ENCODE peak calls at places on chromosomes 12 and 14, in nine cellular contexts. S is NCI-H2081, P is GF-D8, L is iris pigment epithelial cell, F is ELR, K is NCI-H1092 treated with DMSO at 0.1 percent for 48 hours, O is H7, B is lower lobe of right lung, Z is dermis blood vessel endothelial cell. R is an unnamed sample.
A peak's percentile ranks its signal among the peaks of the same experiment; 100 is the strongest.

GRCh38 chr12:47988073-47989022 is 15.9 kb downstream of the COL2A1 start:
- DNase-seq in S (no peak), P (no peak), L (no peak), F (peak; percentile 25), K (peak; percentile 55), O (peak; percentile 84), B (no peak), Z (peak; percentile 6), R (no peak)

GRCh38 chr14:69266572-69267345 is 6.8 kb downstream of the GALNT16 start:
- DNase-seq in S (no peak), P (no peak), L (no peak), F (no peak), K (no peak), O (no peak), B (no peak), Z (no peak), R (no peak)

GRCh38 chr14:72677664-72678063 is 216.2 kb downstream of the DPF3 start:
- DNase-seq in S (no peak), P (no peak), L (no peak), F (peak; percentile 24), K (no peak), O (no peak), B (no peak), Z (peak; percentile 54), R (no peak)

GRCh38 chr12:101813117-101813516 is 17.6 kb downstream of the GNPTAB start:
- DNase-seq in S (no peak), P (no peak), L (no peak), F (no peak), K (no peak), O (no peak), B (no peak), Z (no peak), R (no peak)

GRCh38 chr12:39145175-39145999 is 240.0 kb upstream of the CPNE8 start:
- DNase-seq in S (no peak), P (no peak), L (peak; percentile 28), F (no peak), K (no peak), O (peak; percentile 87), B (peak; percentile 61), Z (no peak), R (no peak)

GRCh38 chr12:109539508-109539907 is 33.8 kb downstream of the MMAB start:
- DNase-seq in S (no peak), P (no peak), L (peak; percentile 11), F (peak; percentile 89), K (no peak), O (no peak), B (no peak), Z (peak; percentile 45), R (no peak)

GRCh38 chr12:103801709-103802585 is 39.1 kb downstream of the NT5DC3 start:
- DNase-seq in S (no peak), P (no peak), L (peak; percentile 56), F (peak; percentile 59), K (no peak), O (no peak), B (no peak), Z (peak; percentile 15), R (no peak)

GRCh38 chr14:90281261-90281660 is 24.9 kb downstream of the PSMC1 start:
- DNase-seq in S (no peak), P (no peak), L (peak; percentile 73), F (peak; percentile 92), K (no peak), O (no peak), B (no peak), Z (peak; percentile 65), R (no peak)

GRCh38 chr14:77950371-77950770 is 150.5 kb downstream of the ADCK1 start:
- DNase-seq in S (no peak), P (no peak), L (no peak), F (no peak), K (no peak), O (no peak), B (no peak), Z (no peak), R (no peak)

GRCh38 chr14:69325646-69326265 is 65.8 kb downstream of the GALNT16 start:
- DNase-seq in S (no peak), P (no peak), L (no peak), F (peak; percentile 16), K (no peak), O (peak; percentile 80), B (no peak), Z (no peak), R (no peak)

GRCh38 chr14:54256156-54256555 is 140.7 kb upstream of the CDKN3 start:
- DNase-seq in S (no peak), P (no peak), L (no peak), F (no peak), K (no peak), O (no peak), B (no peak), Z (no peak), R (no peak)

GRCh38 chr12:109944561-109944960 is 44.5 kb downstream of the TCHP start:
- DNase-seq in S (no peak), P (no peak), L (no peak), F (no peak), K (no peak), O (no peak), B (no peak), Z (no peak), R (no peak)

GRCh38 chr14:61472801-61473376 is 151.5 kb downstream of the PRKCH start:
- DNase-seq in S (no peak), P (no peak), L (peak; percentile 55), F (peak; percentile 40), K (no peak), O (no peak), B (no peak), Z (no peak), R (no peak)

R was measured in SIG-M5.